ENCODE peak calls at places on chromosomes 4 and X, in four cellular contexts. A is cardiac muscle cell, W is transverse colon, H is right lobe of liver. Y is an unnamed sample. For H3K27me3 and H3K36me3, the result is how much of the 10 kb centered on the place peaks cover.

GRCh38 chr4:171583790-171584189 is 229.4 kb upstream of the GALNTL6 start:
- DNase-seq in A (no peak), W (no peak), H (no peak), Y (no peak)

GRCh38 chr4:128451270-128451905 is 163.8 kb upstream of the PGRMC2 start:
- DNase-seq in A (no peak), W (no peak), H (no peak), Y (no peak)

GRCh38 chrX:150212672-150213480 is 150.2 kb upstream of the MAMLD1 start:
- DNase-seq in A (peak), W (no peak), H (peak), Y (no peak)

GRCh38 chrX:93637591-93637990 is 35.8 kb downstream of the NAP1L3 start:
- DNase-seq in A (no peak), W (no peak), H (no peak), Y (no peak)

GRCh38 chr4:39568805-39569204 is 41.6 kb upstream of the UGDH start:
- DNase-seq in A (no peak), W (no peak), H (no peak), Y (no peak)

GRCh38 chr4:129545599-129546278 is 449.8 kb downstream of the C4orf33 start:
- DNase-seq in A (peak), W (peak), H (peak), Y (peak)

GRCh38 chrX:50827996-50828395 is 14.0 kb upstream of the SHROOM4 start:
- DNase-seq in A (no peak), W (no peak), H (no peak), Y (peak)

GRCh38 chrX:154409222-154409871 is at the start of gene DNASE1L1:
- DNase-seq in A (peak), W (peak), H (peak), Y (peak)

GRCh38 chr4:147799986-147800555 is 68.2 kb downstream of the ARHGAP10 start:
- DNase-seq in A (no peak), W (no peak), H (no peak), Y (no peak)

GRCh38 chr4:15547392-15547791 is 77.7 kb downstream of the CC2D2A start:
- DNase-seq in A (no peak), W (no peak), H (no peak), Y (no peak)

GRCh38 chrX:102672876-102673275 is 21.6 kb downstream of the GPRASP1 start:
- DNase-seq in A (peak), W (no peak), H (no peak), Y (no peak)

GRCh38 chr4:147944264-147944663 is 212.4 kb downstream of the ARHGAP10 start:
- DNase-seq in A (no peak), W (no peak), H (no peak), Y (no peak)

GRCh38 chr4:151874328-151874727 is 113.5 kb upstream of the GATB start:
- DNase-seq in A (no peak), W (no peak), H (no peak), Y (no peak)

GRCh38 chrX:118550792-118551191 is 55.2 kb downstream of the DOCK11 start:
- DNase-seq in A (no peak), W (no peak), H (no peak), Y (no peak)

GRCh38 chr4:90120815-90121214 is 6.4 kb upstream of the CCSER1 start:
- DNase-seq in A (no peak), W (no peak), H (no peak), Y (no peak)

GRCh38 chr4:97720869-97721432 is 422.3 kb downstream of the STPG2 start:
- DNase-seq in A (peak), W (no peak), H (no peak), Y (no peak)
- TF ChIP-seq CTCF in A (peak), W (no peak), H (peak), Y (peak)

DNA sequence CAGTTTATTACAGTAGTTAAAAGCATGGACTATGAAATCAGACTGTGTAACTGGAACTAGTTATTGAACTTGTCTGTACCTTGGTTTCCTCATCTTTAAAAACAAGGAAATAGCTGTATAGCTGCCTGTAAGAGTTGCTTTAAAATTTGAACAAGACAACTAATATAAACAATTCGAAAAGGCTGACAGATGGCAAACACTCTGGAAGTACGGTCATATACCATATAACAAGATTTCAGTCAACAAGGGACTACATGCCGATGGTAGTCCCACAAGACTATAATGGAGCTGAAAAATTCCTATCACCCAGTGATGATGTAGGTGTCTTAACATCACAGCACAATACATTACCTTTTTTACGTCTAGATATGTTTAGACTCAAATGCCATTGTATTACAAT is 78.7 kb downstream of the CNOT6L start:
- DNase-seq in A (no peak), W (no peak), H (no peak), Y (no peak)
- H3K27me3 ChIP-seq in A (under half), W (under half), H (under half), Y (under half)

GRCh38 chr4:25827373-25827772 is 35.4 kb downstream of the SEL1L3 start:
- DNase-seq in A (no peak), W (no peak), H (no peak), Y (no peak)
- H3K36me3 ChIP-seq in A (under half), W (under half), H (under half), Y (under half)

GRCh38 chrX:68983004-68983857 is 154.4 kb downstream of the EFNB1 start:
- DNase-seq in A (no peak), W (no peak), H (peak), Y (no peak)
- TF ChIP-seq CTCF in A (no peak), W (no peak), H (no peak), Y (no peak)

DNA sequence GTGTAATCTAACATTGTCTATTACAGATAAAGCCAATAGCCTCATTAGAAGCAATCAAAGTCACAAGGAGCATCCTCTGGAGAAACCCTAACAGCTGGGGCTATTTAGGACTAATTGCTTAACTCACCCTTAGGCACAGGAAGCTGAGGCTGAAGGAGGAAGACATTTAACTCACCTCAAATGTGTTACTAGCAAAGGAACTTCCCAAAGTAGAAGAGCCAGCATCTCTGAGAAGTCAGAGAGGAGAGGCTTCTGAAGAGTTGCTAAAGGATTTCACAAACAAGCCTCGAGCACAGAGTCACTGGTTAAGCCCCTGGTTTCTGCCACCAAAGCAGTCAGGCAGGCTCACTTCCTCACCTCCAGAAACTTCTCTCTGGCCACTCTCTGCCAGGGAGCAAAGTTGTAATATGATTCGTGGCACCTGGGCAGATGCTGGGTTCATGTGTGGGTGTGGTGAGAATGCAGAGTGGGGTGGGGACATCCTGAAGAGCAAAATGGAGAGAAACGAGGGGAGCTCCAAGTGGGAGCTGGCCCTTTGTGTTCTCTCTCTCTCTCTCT is 201.3 kb downstream of the HS6ST2 start:
- DNase-seq in A (no peak), W (no peak), H (no peak), Y (no peak)
- H3K27me3 ChIP-seq in A (under half), W (under half), H (under half), Y (under half)

GRCh38 chrX:136667446-136668168 is 19.6 kb downstream of the CD40LG start:
- DNase-seq in A (no peak), W (no peak), H (no peak), Y (no peak)
- H3K36me3 ChIP-seq in A (under half), W (under half), H (under half), Y (under half)

DNA sequence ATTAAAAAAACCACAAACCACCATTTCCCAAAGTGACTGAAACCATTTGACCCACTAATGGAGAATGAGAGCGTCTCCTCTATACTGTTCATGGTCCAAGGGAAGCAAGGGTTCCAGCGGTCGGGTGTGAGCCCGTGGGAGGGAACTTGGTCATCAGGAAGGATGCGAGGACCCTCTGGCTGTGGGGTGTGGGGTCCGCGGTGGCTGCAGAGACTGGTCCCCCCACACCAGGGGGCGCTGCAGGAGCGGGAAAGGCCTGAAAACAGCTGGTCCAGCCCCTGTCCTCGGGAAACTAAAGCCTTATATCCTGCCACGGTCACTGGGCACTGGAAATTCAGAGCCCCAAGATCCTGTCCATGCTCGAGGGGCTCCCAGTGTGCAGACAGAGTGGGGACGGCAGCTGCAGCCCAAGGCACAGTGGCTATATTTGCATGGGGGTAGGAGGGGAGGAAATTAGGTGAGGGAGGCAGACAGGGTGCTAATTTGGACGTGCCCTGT is 4.3 kb downstream of the BLOC1S4 start:
- DNase-seq in A (peak), W (peak), H (peak), Y (peak)
- TF ChIP-seq CTCF in A (peak), W (peak), H (peak), Y (peak)

GRCh38 chrX:23333842-23334535 is 660 bp upstream of the PTCHD1 start:
- DNase-seq in A (no peak), W (peak), H (no peak), Y (no peak)

GRCh38 chrX:23332101-23332887 is 2.4 kb upstream of the PTCHD1 start:
- DNase-seq in A (no peak), W (peak), H (no peak), Y (no peak)

GRCh38 chrX:23332888-23333821 is 1.5 kb upstream of the PTCHD1 start:
- DNase-seq in A (no peak), W (peak), H (no peak), Y (no peak)

GRCh38 chrX:23334871-23335599 is 386 bp downstream of the PTCHD1 start:
- DNase-seq in A (no peak), W (no peak), H (no peak), Y (no peak)

DNA sequence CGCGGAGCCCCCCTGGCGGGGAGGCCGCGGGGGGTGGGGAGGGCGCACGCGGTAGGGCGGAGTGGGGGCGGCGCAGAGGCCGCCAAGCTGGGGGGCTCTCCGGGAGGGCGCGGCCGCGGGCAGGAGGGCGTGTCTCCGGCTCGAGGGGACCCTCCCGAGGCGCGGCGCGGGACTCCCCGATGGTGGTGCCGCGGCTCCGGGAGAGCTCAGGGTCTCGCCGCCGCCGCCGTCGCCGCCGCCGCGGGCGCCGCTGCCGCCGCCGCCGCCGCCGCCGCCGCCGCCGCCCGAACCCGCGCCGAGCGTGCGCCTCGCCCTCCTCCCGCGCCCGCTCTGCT is at the start of gene PTCHD1:
- DNase-seq in A (no peak), W (no peak), H (no peak), Y (no peak)
- H3K27me3 ChIP-seq in A (half or more), W (half or more), H (under half), Y (half or more)

GRCh38 chr4:78372282-78372988 is 179.1 kb upstream of the ANXA3 start:
- DNase-seq in A (no peak), W (no peak), H (no peak), Y (no peak)

GRCh38 chr4:78370625-78371372 is 180.8 kb upstream of the ANXA3 start:
- DNase-seq in A (peak), W (no peak), H (no peak), Y (no peak)

GRCh38 chr4:78369691-78370090 is 181.9 kb upstream of the ANXA3 start:
- DNase-seq in A (peak), W (no peak), H (no peak), Y (no peak)
- H3K36me3 ChIP-seq in A (under half), W (under half), H (under half), Y (under half)

Y was measured in RWPE2.